ENCODE peak calls at places on chromosome 5, in four cellular contexts. L is stimulated activated CD4-positive, alpha-beta T cell treated with anti-CD3 and anti-CD28 coated beads, Interleukin-12 subunit alpha, Interleukin-12 subunit beta, amount 100 ng/mL, for 4 hours; I is H54; S is HFF-Myc. N is an unnamed sample.

GRCh38 chr5:144815131-144815530 is 644.5 kb downstream of the KCTD16 start:
- DNase-seq in L (no peak), I (no peak), S (no peak), N (no peak)

GRCh38 chr5:67795781-67796477 is 419.6 kb upstream of the PIK3R1 start:
- DNase-seq in L (no peak), I (no peak), S (no peak), N (no peak)

GRCh38 chr5:99348597-99348996 is 419.8 kb upstream of the CHD1 start:
- DNase-seq in L (no peak), I (no peak), S (no peak), N (no peak)

GRCh38 chr5:181204561-181205401 is at the start of gene TRIM7:
- DNase-seq in L (peak; percentile 31), I (peak; percentile 49), S (no peak), N (peak; percentile 60)

GRCh38 chr5:5494489-5495402 is 72.3 kb downstream of the ICE1 start:
- DNase-seq in L (peak; percentile 75), I (no peak), S (no peak), N (no peak)

GRCh38 chr5:67196537-67197059 is at the start of gene CD180:
- DNase-seq in L (no peak), I (no peak), S (no peak), N (no peak)

GRCh38 chr5:151150484-151151262 is 6.9 kb downstream of the ANXA6 start:
- DNase-seq in L (peak; percentile 38), I (no peak), S (no peak), N (no peak)

GRCh38 chr5:61599370-61600140 is 267.5 kb downstream of the ZSWIM6 start:
- DNase-seq in L (no peak), I (no peak), S (no peak), N (peak; percentile 15)

GRCh38 chr5:154793599-154794524 is 38.7 kb downstream of the LARP1 start:
- DNase-seq in L (no peak), I (no peak), S (no peak), N (no peak)

GRCh38 chr5:43140286-43140685 is 19.6 kb downstream of the ZNF131 start:
- DNase-seq in L (no peak), I (no peak), S (no peak), N (no peak)

GRCh38 chr5:33588654-33589372 is 148.0 kb downstream of the TARS1 start:
- DNase-seq in L (peak; percentile 30), I (no peak), S (no peak), N (no peak)

N was measured in PC-9.